ENCODE peak calls at places on chromosomes 4 and X, in seven cellular contexts. H is D721Med, V is nephron progenitor cell, Y is upper lobe of right lung, P is breast epithelium, O is AG09309, J is astrocyte of the spinal cord. L is an unnamed sample.

GRCh38 chr4:175246941-175247340 is 328.8 kb downstream of the ADAM29 start:
- DNase-seq in V (no peak), J (peak), O (no peak), P (no peak), Y (no peak), H (no peak), L (no peak)

GRCh38 chr4:3563403-3563802 is 31.2 kb upstream of the LRPAP1 start:
- DNase-seq in P (no peak), H (no peak), Y (no peak), J (no peak), O (no peak), V (no peak), L (no peak)

GRCh38 chrX:120306640-120307039 is 4.6 kb downstream of the TMEM255A start:
- DNase-seq in J (no peak), P (no peak), O (no peak), Y (no peak), V (no peak), H (no peak), L (no peak)

GRCh38 chrX:18617351-18617750 is 54.6 kb downstream of the RS1 start:
- DNase-seq in V (no peak), Y (no peak), P (no peak), O (no peak), J (peak), H (no peak), L (no peak)

GRCh38 chrX:39137363-39137954 is 336.2 kb downstream of the MID1IP1 start:
- DNase-seq in O (no peak), Y (no peak), V (no peak), J (no peak), H (no peak), P (no peak), L (no peak)

GRCh38 chr4:13705521-13706035 is 78.1 kb upstream of the BOD1L1 start:
- DNase-seq in Y (peak), P (peak), H (no peak), O (no peak), J (no peak), V (no peak), L (no peak)

GRCh38 chr4:53997901-53998300 is 66.5 kb downstream of the CHIC2 start:
- DNase-seq in H (no peak), V (no peak), O (no peak), J (no peak), Y (no peak), P (no peak), L (no peak)

GRCh38 chr4:156999175-156999517 is 27.5 kb upstream of the PDGFC start:
- DNase-seq in J (peak), H (no peak), V (no peak), O (peak), P (no peak), Y (no peak), L (no peak)

GRCh38 chr4:7822858-7823257 is 116.8 kb downstream of the AFAP1 start:
- DNase-seq in J (no peak), O (no peak), Y (no peak), V (no peak), P (no peak), H (no peak), L (no peak)

GRCh38 chr4:61520176-61520575 is 320.1 kb downstream of the ADGRL3 start:
- DNase-seq in Y (no peak), O (no peak), P (no peak), J (peak), H (no peak), V (no peak), L (no peak)

GRCh38 chr4:144591401-144591800 is 54.6 kb upstream of the HHIP start:
- DNase-seq in Y (no peak), H (no peak), V (no peak), P (no peak), O (peak), J (peak), L (no peak)

GRCh38 chr4:76090241-76090691 is 15.8 kb downstream of the ART3 start:
- DNase-seq in O (peak), Y (no peak), J (peak), H (no peak), P (no peak), V (no peak), L (peak)

GRCh38 chrX:14777484-14777883 is 95.4 kb downstream of the FANCB start:
- DNase-seq in H (no peak), P (no peak), Y (no peak), V (no peak), O (no peak), J (peak), L (no peak)

GRCh38 chrX:23509256-23509655 is 158.0 kb upstream of the PRDX4 start:
- DNase-seq in V (no peak), O (no peak), J (no peak), P (no peak), Y (no peak), H (no peak), L (no peak)

GRCh38 chr4:7200801-7201200 is 8.5 kb downstream of the SORCS2 start:
- DNase-seq in J (no peak), Y (peak), O (no peak), P (peak), H (no peak), V (no peak), L (no peak)

GRCh38 chr4:13872145-13872544 is 244.6 kb upstream of the BOD1L1 start:
- DNase-seq in J (no peak), O (no peak), Y (no peak), P (no peak), V (no peak), H (no peak), L (no peak)

GRCh38 chrX:131405497-131405896 is 116.4 kb upstream of the IGSF1 start:
- DNase-seq in P (no peak), V (no peak), Y (no peak), O (no peak), J (no peak), H (no peak), L (no peak)

GRCh38 chr4:87884976-87885574 is 52.3 kb downstream of the MEPE start:
- DNase-seq in J (no peak), H (no peak), Y (no peak), V (no peak), P (no peak), O (no peak), L (no peak)

GRCh38 chr4:19010766-19011165 is 989.2 kb upstream of the LCORL start:
- DNase-seq in H (no peak), Y (no peak), P (no peak), J (no peak), V (peak), O (no peak), L (no peak)

GRCh38 chr4:174037049-174037448 is 246.4 kb downstream of the FBXO8 start:
- DNase-seq in P (no peak), H (no peak), Y (no peak), J (no peak), O (no peak), V (no peak), L (no peak)

GRCh38 chrX:118941147-118941546 is 33.3 kb upstream of the LONRF3 start:
- DNase-seq in V (no peak), O (no peak), J (no peak), H (no peak), Y (no peak), P (no peak), L (no peak)

GRCh38 chrX:55056820-55057690 is 17.8 kb upstream of the PAGE2B start:
- DNase-seq in H (no peak), V (no peak), Y (no peak), P (no peak), O (peak), J (peak), L (no peak)

GRCh38 chr4:142909908-142910307 is 63.8 kb upstream of the INPP4B start:
- DNase-seq in O (no peak), Y (no peak), J (no peak), H (no peak), V (no peak), P (no peak), L (no peak)

GRCh38 chr4:147825451-147826287 is 93.8 kb downstream of the ARHGAP10 start:
- DNase-seq in P (no peak), V (no peak), Y (no peak), H (no peak), J (no peak), O (no peak), L (no peak)

GRCh38 chr4:54232151-54232688 is 3.1 kb downstream of the PDGFRA start:
- DNase-seq in P (no peak), V (no peak), Y (no peak), H (no peak), O (no peak), J (peak), L (no peak)

GRCh38 chrX:10828640-10829039 is 208.3 kb upstream of the MID1 start:
- DNase-seq in O (no peak), P (no peak), H (no peak), V (no peak), J (no peak), Y (no peak), L (no peak)

GRCh38 chr4:188623314-188623854 is 484.1 kb downstream of the TRIML1 start:
- DNase-seq in P (no peak), H (no peak), V (no peak), Y (no peak), O (no peak), J (no peak), L (no peak)

GRCh38 chrX:20265726-20266681 is 705 bp downstream of the RPS6KA3 start:
- DNase-seq in H (no peak), V (peak), O (no peak), J (no peak), P (peak), Y (peak), L (peak)

GRCh38 chr4:148874331-148874730 is 432.1 kb upstream of the NR3C2 start:
- DNase-seq in H (no peak), P (no peak), Y (no peak), V (no peak), J (no peak), O (no peak), L (no peak)

GRCh38 chr4:25938251-25939186 is 24.5 kb downstream of the SMIM20 start:
- DNase-seq in P (no peak), Y (no peak), O (peak), H (no peak), V (no peak), J (peak), L (peak)

GRCh38 chr4:110854021-110854678 is 231.3 kb upstream of the PITX2 start:
- DNase-seq in Y (no peak), P (no peak), V (no peak), J (peak), O (peak), H (no peak), L (no peak)

DNA sequence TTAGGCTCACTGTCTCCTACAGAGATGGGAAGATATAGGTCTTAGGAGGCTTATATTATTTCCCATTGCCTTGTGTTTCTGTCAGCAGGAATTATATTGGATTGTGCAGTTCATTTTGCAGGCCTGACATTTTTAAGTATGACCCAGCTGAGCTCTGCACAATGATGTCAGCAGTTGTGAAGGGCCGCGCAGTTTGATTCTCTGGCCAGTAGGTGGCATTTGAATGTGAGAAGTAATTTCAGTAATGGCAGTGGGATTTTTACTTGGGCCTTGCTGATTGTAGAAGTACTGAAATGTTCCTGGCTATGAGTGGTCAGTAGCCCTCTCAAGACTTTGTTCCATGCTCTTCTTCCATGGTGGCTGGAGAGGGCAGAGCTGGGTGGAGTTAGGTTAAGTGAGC is 247.2 kb upstream of the MTMR8 start:
- DNase-seq in H (no peak), P (no peak), O (no peak), J (no peak), Y (no peak), V (no peak), L (peak)
- TF ChIP-seq CTCF in H (no peak), P (no peak), O (no peak), J (peak), Y (no peak), V (no peak), L (peak)

GRCh38 chr4:114383055-114383454 is 215.6 kb upstream of the UGT8 start:
- DNase-seq in H (no peak), P (no peak), J (no peak), Y (no peak), V (no peak), O (no peak), L (no peak)

GRCh38 chr4:114383721-114384120 is 214.9 kb upstream of the UGT8 start:
- DNase-seq in Y (no peak), O (peak), P (no peak), H (no peak), V (no peak), J (peak), L (no peak)

GRCh38 chr4:114386637-114387233 is 211.9 kb upstream of the UGT8 start:
- DNase-seq in P (no peak), Y (no peak), V (peak), H (no peak), J (peak), O (no peak), L (peak)

GRCh38 chr4:114385195-114385985 is 213.2 kb upstream of the UGT8 start:
- DNase-seq in V (no peak), J (no peak), O (no peak), P (no peak), H (no peak), Y (no peak), L (no peak)

DNA sequence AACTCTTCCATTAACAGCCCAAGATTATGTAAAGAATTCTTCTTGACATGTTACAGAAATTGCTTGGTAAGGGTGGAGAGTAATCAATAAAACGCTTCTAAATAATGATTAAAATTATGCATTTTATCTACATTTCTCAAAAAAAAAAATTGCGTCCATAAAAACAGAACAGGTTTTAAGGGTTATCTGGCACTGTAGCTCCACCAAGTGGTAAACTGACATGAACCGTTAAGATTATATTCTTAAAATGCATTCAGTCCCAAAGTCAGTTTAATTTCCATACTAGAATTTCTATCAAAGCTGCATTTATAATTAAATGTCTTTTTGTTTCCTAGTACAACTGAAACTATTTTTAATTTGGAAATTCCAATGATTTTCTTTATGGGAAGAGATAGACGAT is 214.0 kb upstream of the UGT8 start:
- DNase-seq in Y (no peak), V (no peak), H (no peak), O (peak), P (no peak), J (peak), L (peak)
- TF ChIP-seq CTCF in Y (peak), V (peak), H (peak), O (peak), P (peak), J (peak), L (peak)

GRCh38 chr4:121048165-121048564 is 24.2 kb downstream of the NDNF start:
- DNase-seq in Y (no peak), J (no peak), O (no peak), V (no peak), P (no peak), H (no peak), L (no peak)

GRCh38 chr4:121053601-121054143 is 18.7 kb downstream of the NDNF start:
- DNase-seq in P (no peak), J (peak), V (no peak), O (peak), H (no peak), Y (no peak), L (no peak)

GRCh38 chr4:121054373-121054772 is 18.0 kb downstream of the NDNF start:
- DNase-seq in Y (no peak), P (no peak), V (no peak), H (no peak), J (no peak), O (no peak), L (no peak)

GRCh38 chr4:121049072-121049599 is 23.2 kb downstream of the NDNF start:
- DNase-seq in P (no peak), Y (no peak), V (no peak), J (no peak), H (no peak), O (no peak), L (no peak)

DNA sequence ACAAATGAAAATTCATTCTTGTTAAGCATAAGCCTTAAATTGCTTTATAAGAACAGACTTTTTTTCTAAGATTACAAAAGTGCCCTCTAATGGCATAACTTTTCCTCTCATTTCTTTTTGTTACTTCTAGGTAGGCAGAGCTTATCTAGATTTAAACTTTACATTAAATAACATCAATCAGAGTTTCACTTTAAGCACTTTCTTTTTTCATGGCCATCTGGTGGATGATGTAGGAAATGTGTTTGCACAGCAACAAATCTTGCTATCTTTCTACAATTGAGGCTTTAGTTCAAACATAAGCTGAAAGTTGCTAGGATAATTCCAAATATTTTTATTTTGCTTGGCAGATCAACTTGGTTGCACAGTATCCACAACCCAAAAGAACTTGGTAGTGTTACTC is 22.1 kb downstream of the NDNF start:
- DNase-seq in P (no peak), V (no peak), H (no peak), Y (no peak), O (no peak), J (peak), L (no peak)
- TF ChIP-seq CTCF in P (no peak), V (peak), H (peak), Y (peak), O (peak), J (peak), L (no peak)

DNA sequence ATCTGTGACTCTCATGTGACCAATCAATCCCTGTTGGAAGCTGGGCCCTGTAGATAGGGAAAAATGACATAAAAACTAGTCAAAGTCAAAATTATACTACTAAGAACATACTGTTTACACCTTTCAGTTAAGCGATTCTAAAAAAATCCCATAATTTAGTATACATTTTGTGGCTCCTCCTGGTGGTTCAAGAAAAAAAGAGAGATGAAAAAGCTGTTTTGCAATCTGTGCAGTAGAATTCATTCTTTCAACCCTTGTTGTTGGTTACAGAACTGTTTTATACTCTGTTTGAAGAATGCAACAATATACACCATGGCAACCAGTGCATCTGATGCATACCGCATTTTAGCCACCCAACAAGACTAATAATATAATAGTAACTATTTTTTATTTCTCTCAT is 66.8 kb upstream of the ANK2 start:
- DNase-seq in O (no peak), V (no peak), H (no peak), P (no peak), Y (no peak), J (no peak), L (no peak)
- TF ChIP-seq CTCF in O (peak), V (no peak), H (no peak), P (no peak), Y (no peak), J (no peak), L (no peak)

GRCh38 chr4:31793907-31794306 is 1073.7 kb downstream of the PCDH7 start:
- DNase-seq in P (no peak), Y (no peak), V (no peak), J (peak), O (no peak), H (no peak), L (no peak)
- TF ChIP-seq CTCF in P (no peak), Y (no peak), V (peak), J (peak), O (peak), H (no peak), L (no peak)

GRCh38 chr4:69489856-69490255 is 5.8 kb downstream of the UGT2B4 start:
- DNase-seq in V (no peak), O (no peak), P (no peak), H (no peak), Y (no peak), J (peak), L (no peak)

GRCh38 chr4:69490271-69490670 is 5.4 kb downstream of the UGT2B4 start:
- DNase-seq in O (no peak), V (no peak), J (peak), H (no peak), Y (no peak), P (no peak), L (no peak)

GRCh38 chr4:69484011-69484410 is 11.7 kb downstream of the UGT2B4 start:
- DNase-seq in J (no peak), V (no peak), P (no peak), Y (no peak), H (no peak), O (no peak), L (no peak)

DNA sequence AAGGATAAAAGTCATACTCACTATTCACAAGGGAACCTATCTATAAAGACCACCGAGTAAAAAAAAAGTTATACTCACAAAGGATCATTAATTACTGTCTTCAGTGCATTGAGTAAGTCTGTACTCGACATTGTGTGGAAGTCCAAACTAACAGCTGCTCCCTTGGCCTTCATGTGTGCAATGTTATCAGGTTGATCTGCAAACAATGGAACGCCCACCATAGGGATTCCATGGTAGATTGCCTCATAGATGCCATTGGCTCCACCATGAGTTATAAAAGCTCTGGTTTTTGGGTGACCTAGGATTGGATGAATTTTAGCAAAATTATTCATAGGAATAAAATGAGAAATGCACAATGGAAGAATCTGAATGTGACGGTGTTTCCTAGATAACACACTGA is 10.6 kb downstream of the UGT2B4 start:
- DNase-seq in Y (no peak), P (no peak), V (no peak), O (no peak), J (no peak), H (no peak), L (no peak)
- TF ChIP-seq CTCF in Y (no peak), P (no peak), V (no peak), O (no peak), J (no peak), H (no peak), L (no peak)

GRCh38 chr4:186946682-186947294 is 223.1 kb upstream of the FAT1 start:
- DNase-seq in J (peak), V (peak), P (no peak), H (no peak), Y (no peak), O (no peak), L (no peak)
- TF ChIP-seq CTCF in J (peak), V (peak), P (no peak), H (peak), Y (no peak), O (peak), L (no peak)